ENCODE peak calls at places on chromosomes 16 and 17, in five cellular contexts. L is T-helper 1 cell; U is body of pancreas; I is anterior cingulate cortex; Q is activated CD4-positive, alpha-beta T cell treated with anti-CD3 and anti-CD28 coated beads, Interleukin-2, amount 10 ng/mL, durations not matched to agents 7 days and 5 days. R is an unnamed sample.

GRCh38 chr17:72693147-72693878 is 399.2 kb downstream of the SLC39A11 start:
- DNase-seq in I (no peak), L (no peak), Q (no peak), U (no peak), R (no peak)

GRCh38 chr16:89732918-89733242 is 11.5 kb downstream of the ZNF276 start:
- DNase-seq in I (no peak), U (no peak), L (no peak), Q (no peak), R (no peak)

GRCh38 chr17:79905832-79906231 is 66.6 kb upstream of the CBX4 start:
- DNase-seq in Q (no peak), L (no peak), I (no peak), U (no peak), R (no peak)

GRCh38 chr17:61406871-61407210 is 7.2 kb downstream of the TBX2 start:
- DNase-seq in L (no peak), U (no peak), I (no peak), Q (no peak), R (no peak)

GRCh38 chr16:84826558-84826941 is 6.8 kb downstream of the CRISPLD2 start:
- DNase-seq in I (no peak), Q (no peak), L (no peak), U (no peak), R (no peak)

GRCh38 chr17:28712037-28712704 is 483 bp upstream of the PROCA1 start:
- DNase-seq in U (no peak), L (peak), Q (peak), I (no peak), R (no peak)

GRCh38 chr17:181213-182163 is at the start of gene DOC2B:
- DNase-seq in I (no peak), L (no peak), Q (no peak), U (peak), R (peak)

GRCh38 chr17:7582401-7583252 is 1.0 kb upstream of the MPDU1 start:
- DNase-seq in L (no peak), Q (no peak), U (no peak), I (no peak), R (peak)

GRCh38 chr16:85258166-85258565 is 145.9 kb upstream of the CIBAR2 start:
- DNase-seq in U (no peak), I (no peak), Q (no peak), L (no peak), R (no peak)

GRCh38 chr17:46851029-46851741 is at the start of gene WNT9B:
- DNase-seq in I (no peak), L (no peak), Q (peak), U (peak), R (no peak)

GRCh38 chr16:69036399-69037091 is 68.9 kb upstream of the HAS3 start:
- DNase-seq in U (peak), I (no peak), L (no peak), Q (no peak), R (no peak)

GRCh38 chr16:11066231-11066870 is 122.0 kb downstream of the CLEC16A start:
- DNase-seq in I (no peak), Q (no peak), L (no peak), U (no peak), R (no peak)

GRCh38 chr16:73058221-73058615 is 10.3 kb upstream of the ZFHX3 start:
- DNase-seq in Q (peak), L (no peak), I (no peak), U (peak), R (peak)

GRCh38 chr17:46944931-46945330 is 22.0 kb downstream of the GOSR2 start:
- DNase-seq in I (no peak), Q (no peak), L (no peak), U (no peak), R (no peak)

GRCh38 chr16:28985206-28985605 is 354 bp downstream of the LAT start:
- DNase-seq in I (no peak), L (no peak), Q (no peak), U (no peak), R (no peak)

GRCh38 chr16:71473891-71474290 is 11.8 kb upstream of the ZNF23 start:
- DNase-seq in I (no peak), L (no peak), Q (no peak), U (no peak), R (no peak)

GRCh38 chr16:13984794-13985193 is 64.8 kb downstream of the ERCC4 start:
- DNase-seq in I (no peak), L (no peak), Q (no peak), U (no peak), R (no peak)